ENCODE peak calls at places on chromosomes 13 and 19, in ten cellular contexts. One of them, this sample, is unnamed.

GRCh38 chr13:92806215-92806614 is 420.4 kb upstream of the GPC6 start:
- ATAC-seq in gastroesophageal sphincter: no peak
- ATAC-seq in CD4-positive, CD25-positive, alpha-beta regulatory T cell: no peak
- ATAC-seq in heart right ventricle: peak; percentile 49
- ATAC-seq in naive B cell: no peak
- ATAC-seq in CD4-positive, alpha-beta T cell: no peak
- ATAC-seq in stimulated activated naive CD8-positive, alpha-beta T cell treated with anti-CD3 and anti-CD28 coated beads, Interleukin-15, Interleukin-2, amounts not matched to agents 100 U/mL and 50 U/mL, for 24 hours: no peak
- ATAC-seq in naive thymus-derived CD8-positive, alpha-beta T cell: no peak
- ATAC-seq in body of pancreas: peak; percentile 77
- ATAC-seq in lower lobe of right lung: peak; percentile 72
- ATAC-seq in this sample: peak; percentile 62

GRCh38 chr19:41870401-41870873 is 6.6 kb upstream of the CD79A start:
- ATAC-seq in lower lobe of right lung: peak; percentile 17
- ATAC-seq in CD4-positive, CD25-positive, alpha-beta regulatory T cell: no peak
- ATAC-seq in body of pancreas: no peak
- ATAC-seq in stimulated activated naive CD8-positive, alpha-beta T cell treated with anti-CD3 and anti-CD28 coated beads, Interleukin-15, Interleukin-2, amounts not matched to agents 100 U/mL and 50 U/mL, for 24 hours: peak; percentile 24
- ATAC-seq in naive B cell: no peak
- ATAC-seq in heart right ventricle: peak; percentile 4
- ATAC-seq in gastroesophageal sphincter: peak; percentile 25
- ATAC-seq in naive thymus-derived CD8-positive, alpha-beta T cell: no peak
- ATAC-seq in CD4-positive, alpha-beta T cell: no peak
- ATAC-seq in this sample: peak; percentile 54

GRCh38 chr13:106819413-106820180 is 251.7 kb upstream of the ARGLU1 start:
- ATAC-seq in heart right ventricle: no peak
- ATAC-seq in naive B cell: no peak
- ATAC-seq in lower lobe of right lung: no peak
- ATAC-seq in CD4-positive, CD25-positive, alpha-beta regulatory T cell: no peak
- ATAC-seq in body of pancreas: no peak
- ATAC-seq in gastroesophageal sphincter: no peak
- ATAC-seq in stimulated activated naive CD8-positive, alpha-beta T cell treated with anti-CD3 and anti-CD28 coated beads, Interleukin-15, Interleukin-2, amounts not matched to agents 100 U/mL and 50 U/mL, for 24 hours: no peak
- ATAC-seq in CD4-positive, alpha-beta T cell: no peak
- ATAC-seq in naive thymus-derived CD8-positive, alpha-beta T cell: no peak
- ATAC-seq in this sample: no peak

GRCh38 chr13:33455291-33455690 is 169.7 kb upstream of the STARD13 start:
- ATAC-seq in CD4-positive, CD25-positive, alpha-beta regulatory T cell: no peak
- ATAC-seq in naive thymus-derived CD8-positive, alpha-beta T cell: no peak
- ATAC-seq in stimulated activated naive CD8-positive, alpha-beta T cell treated with anti-CD3 and anti-CD28 coated beads, Interleukin-15, Interleukin-2, amounts not matched to agents 100 U/mL and 50 U/mL, for 24 hours: no peak
- ATAC-seq in heart right ventricle: no peak
- ATAC-seq in lower lobe of right lung: no peak
- ATAC-seq in gastroesophageal sphincter: no peak
- ATAC-seq in body of pancreas: no peak
- ATAC-seq in naive B cell: no peak
- ATAC-seq in CD4-positive, alpha-beta T cell: no peak
- ATAC-seq in this sample: no peak

GRCh38 chr13:49367640-49368431 is 76.0 kb downstream of the CAB39L start:
- ATAC-seq in CD4-positive, alpha-beta T cell: no peak
- ATAC-seq in lower lobe of right lung: no peak
- ATAC-seq in naive thymus-derived CD8-positive, alpha-beta T cell: no peak
- ATAC-seq in CD4-positive, CD25-positive, alpha-beta regulatory T cell: no peak
- ATAC-seq in naive B cell: no peak
- ATAC-seq in heart right ventricle: peak; percentile 57
- ATAC-seq in body of pancreas: peak; percentile 42
- ATAC-seq in gastroesophageal sphincter: peak; percentile 74
- ATAC-seq in stimulated activated naive CD8-positive, alpha-beta T cell treated with anti-CD3 and anti-CD28 coated beads, Interleukin-15, Interleukin-2, amounts not matched to agents 100 U/mL and 50 U/mL, for 24 hours: no peak
- ATAC-seq in this sample: no peak

GRCh38 chr13:77176350-77176749 is 149.4 kb upstream of the FBXL3 start:
- ATAC-seq in body of pancreas: no peak
- ATAC-seq in CD4-positive, alpha-beta T cell: no peak
- ATAC-seq in CD4-positive, CD25-positive, alpha-beta regulatory T cell: no peak
- ATAC-seq in lower lobe of right lung: no peak
- ATAC-seq in naive thymus-derived CD8-positive, alpha-beta T cell: no peak
- ATAC-seq in stimulated activated naive CD8-positive, alpha-beta T cell treated with anti-CD3 and anti-CD28 coated beads, Interleukin-15, Interleukin-2, amounts not matched to agents 100 U/mL and 50 U/mL, for 24 hours: no peak
- ATAC-seq in naive B cell: no peak
- ATAC-seq in gastroesophageal sphincter: no peak
- ATAC-seq in heart right ventricle: no peak
- ATAC-seq in this sample: no peak

GRCh38 chr19:50835785-50836542 is 2.6 kb upstream of the KLK15 start:
- ATAC-seq in CD4-positive, alpha-beta T cell: peak; percentile 83
- ATAC-seq in gastroesophageal sphincter: peak; percentile 90
- ATAC-seq in naive B cell: peak; percentile 84
- ATAC-seq in CD4-positive, CD25-positive, alpha-beta regulatory T cell: peak; percentile 82
- ATAC-seq in heart right ventricle: peak; percentile 87
- ATAC-seq in stimulated activated naive CD8-positive, alpha-beta T cell treated with anti-CD3 and anti-CD28 coated beads, Interleukin-15, Interleukin-2, amounts not matched to agents 100 U/mL and 50 U/mL, for 24 hours: peak; percentile 89
- ATAC-seq in lower lobe of right lung: peak; percentile 95
- ATAC-seq in body of pancreas: peak; percentile 98
- ATAC-seq in naive thymus-derived CD8-positive, alpha-beta T cell: peak; percentile 87
- ATAC-seq in this sample: peak; percentile 97

GRCh38 chr13:41660426-41660825 is 203.1 kb downstream of the RGCC start:
- ATAC-seq in stimulated activated naive CD8-positive, alpha-beta T cell treated with anti-CD3 and anti-CD28 coated beads, Interleukin-15, Interleukin-2, amounts not matched to agents 100 U/mL and 50 U/mL, for 24 hours: no peak
- ATAC-seq in CD4-positive, CD25-positive, alpha-beta regulatory T cell: no peak
- ATAC-seq in body of pancreas: no peak
- ATAC-seq in heart right ventricle: no peak
- ATAC-seq in gastroesophageal sphincter: no peak
- ATAC-seq in CD4-positive, alpha-beta T cell: no peak
- ATAC-seq in lower lobe of right lung: no peak
- ATAC-seq in naive thymus-derived CD8-positive, alpha-beta T cell: no peak
- ATAC-seq in naive B cell: no peak
- ATAC-seq in this sample: no peak

GRCh38 chr19:55516878-55517620 is 19.9 kb downstream of the SBK2 start:
- ATAC-seq in lower lobe of right lung: peak; percentile 99
- ATAC-seq in naive B cell: peak; percentile 99
- ATAC-seq in CD4-positive, CD25-positive, alpha-beta regulatory T cell: peak; percentile 99
- ATAC-seq in naive thymus-derived CD8-positive, alpha-beta T cell: peak; percentile 100
- ATAC-seq in CD4-positive, alpha-beta T cell: peak; percentile 100
- ATAC-seq in body of pancreas: peak; percentile 100
- ATAC-seq in heart right ventricle: peak; percentile 99
- ATAC-seq in gastroesophageal sphincter: peak; percentile 99
- ATAC-seq in stimulated activated naive CD8-positive, alpha-beta T cell treated with anti-CD3 and anti-CD28 coated beads, Interleukin-15, Interleukin-2, amounts not matched to agents 100 U/mL and 50 U/mL, for 24 hours: peak; percentile 100
- ATAC-seq in this sample: peak; percentile 100

GRCh38 chr13:27476943-27477681 is 26.7 kb upstream of the MTIF3 start:
- ATAC-seq in lower lobe of right lung: peak; percentile 50
- ATAC-seq in gastroesophageal sphincter: no peak
- ATAC-seq in body of pancreas: peak; percentile 62
- ATAC-seq in naive thymus-derived CD8-positive, alpha-beta T cell: no peak
- ATAC-seq in CD4-positive, CD25-positive, alpha-beta regulatory T cell: peak; percentile 81
- ATAC-seq in heart right ventricle: no peak
- ATAC-seq in stimulated activated naive CD8-positive, alpha-beta T cell treated with anti-CD3 and anti-CD28 coated beads, Interleukin-15, Interleukin-2, amounts not matched to agents 100 U/mL and 50 U/mL, for 24 hours: no peak
- ATAC-seq in naive B cell: peak; percentile 50
- ATAC-seq in CD4-positive, alpha-beta T cell: peak; percentile 78
- ATAC-seq in this sample: peak; percentile 63

This sample was measured in activated T-helper 17 cell treated with anti-CD3 and anti-CD28 coated beads, Interleukin-2, amount 50 U/mL, for 72 hours.